ENCODE peak calls at places on chromosomes 7 and 10, in nine cellular contexts. V is endothelial cell of umbilical vein, C is spleen, J is esophagus squamous epithelium, W is transverse colon, F is IMR-90, G is HCT116, E is stomach, A is adrenal gland. L is an unnamed sample.

GRCh38 chr10:78621183-78621789 is 447.5 kb upstream of the ZMIZ1 start:
- DNase-seq in F (no peak), E (peak; percentile 48), W (no peak), G (no peak), V (peak; percentile 56), A (no peak), J (no peak), C (no peak), L (no peak)

GRCh38 chr7:50446542-50446960 is 3.6 kb downstream of the FIGNL1 start:
- DNase-seq in E (no peak), G (peak; percentile 99), F (peak; percentile 76), J (no peak), A (no peak), W (no peak), V (peak; percentile 98), C (no peak), L (no peak)

GRCh38 chr7:107234436-107234835 is 65.6 kb downstream of the HBP1 start:
- DNase-seq in E (no peak), J (no peak), A (no peak), G (no peak), F (no peak), V (peak; percentile 10), C (no peak), W (no peak), L (no peak)

GRCh38 chr7:81774496-81774895 is 4.6 kb upstream of the HGF start:
- DNase-seq in G (no peak), E (no peak), C (no peak), F (peak; percentile 50), W (no peak), A (no peak), V (no peak), J (no peak), L (no peak)

GRCh38 chr7:150983893-150984368 is 5.8 kb upstream of the KCNH2 start:
- DNase-seq in V (peak; percentile 36), J (no peak), G (no peak), E (no peak), F (peak; percentile 31), A (peak; percentile 41), W (no peak), C (no peak), L (peak; percentile 62)

GRCh38 chr10:29130190-29130673 is 158.6 kb upstream of the LYZL1 start:
- DNase-seq in E (no peak), A (peak; percentile 14), J (no peak), F (peak; percentile 51), V (peak; percentile 31), G (peak; percentile 49), W (no peak), C (no peak), L (no peak)

GRCh38 chr7:16762177-16762576 is 8.6 kb downstream of the TSPAN13 start:
- DNase-seq in F (no peak), W (no peak), E (no peak), A (no peak), J (no peak), G (no peak), V (no peak), C (no peak), L (no peak)

GRCh38 chr10:31864834-31865518 is 63.7 kb downstream of the ARHGAP12 start:
- DNase-seq in G (no peak), V (peak; percentile 85), F (peak; percentile 54), W (no peak), C (no peak), E (no peak), J (no peak), A (no peak), L (no peak)

GRCh38 chr7:15130666-15131541 is 228.4 kb upstream of the DGKB start:
- DNase-seq in W (no peak), E (no peak), F (peak; percentile 58), V (peak; percentile 86), C (no peak), A (no peak), J (no peak), G (no peak), L (no peak)

DNA sequence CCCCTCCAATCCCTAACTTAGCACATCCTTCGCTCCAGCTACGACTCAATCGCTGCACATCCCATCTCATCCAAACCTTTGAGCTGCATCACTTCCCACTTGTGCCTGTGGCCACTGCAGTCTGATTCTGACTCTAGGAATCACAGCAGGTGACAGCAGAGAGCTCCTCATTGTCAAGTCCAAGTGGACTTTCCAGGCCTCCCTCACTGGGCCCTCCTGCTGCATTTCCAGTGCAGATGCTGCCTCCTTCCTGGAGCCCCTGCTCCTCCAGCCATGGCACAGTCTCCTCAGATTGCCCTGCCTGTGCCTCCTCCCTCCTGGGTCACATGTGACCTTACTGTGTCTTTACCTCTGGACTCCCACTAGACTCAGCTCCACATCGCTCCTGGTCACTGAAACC is 157.3 kb downstream of the USP6NL start:
- DNase-seq in C (no peak), J (no peak), W (no peak), E (no peak), A (no peak), F (no peak), G (no peak), V (no peak), L (no peak)
- TF ChIP-seq POLR2A in C (no peak), J (no peak), W (no peak), E (no peak), A (no peak), F (no peak), G (no peak), V (no peak), L (no peak)

DNA sequence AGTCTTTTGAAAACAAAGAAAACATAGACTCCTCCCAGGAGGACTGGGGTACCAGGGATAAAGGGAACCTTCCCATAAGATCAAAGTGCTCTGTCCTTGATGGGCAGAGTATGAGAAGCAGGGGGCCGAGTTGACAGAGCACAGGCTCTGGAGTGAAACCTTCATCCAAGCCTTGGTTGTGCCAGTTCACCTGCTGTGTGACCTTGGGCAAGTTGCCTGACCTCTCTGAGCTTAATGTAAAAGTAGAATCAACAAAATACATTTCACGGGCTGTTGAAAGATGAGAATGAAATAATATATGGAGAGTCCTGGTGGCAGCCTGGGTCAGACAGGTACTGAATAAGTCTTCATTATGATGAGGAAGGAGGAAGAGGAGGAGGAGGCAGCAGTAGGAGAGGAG is 69.9 kb downstream of the SLIT1 start:
- DNase-seq in W (no peak), C (no peak), V (no peak), E (no peak), J (no peak), A (no peak), G (no peak), F (no peak), L (no peak)
- H3K27me3 ChIP-seq in W (peaks cover 15% of the 10 kb centered on the region), C (no peaks in the 10 kb centered on the region), V (peaks cover 5% of the 10 kb centered on the region), E (no peaks in the 10 kb centered on the region), J (no peaks in the 10 kb centered on the region), A (peaks cover 4% of the 10 kb centered on the region), G (peaks cover 17% of the 10 kb centered on the region), F (peaks cover 61% of the 10 kb centered on the region), L (no peaks in the 10 kb centered on the region)

DNA sequence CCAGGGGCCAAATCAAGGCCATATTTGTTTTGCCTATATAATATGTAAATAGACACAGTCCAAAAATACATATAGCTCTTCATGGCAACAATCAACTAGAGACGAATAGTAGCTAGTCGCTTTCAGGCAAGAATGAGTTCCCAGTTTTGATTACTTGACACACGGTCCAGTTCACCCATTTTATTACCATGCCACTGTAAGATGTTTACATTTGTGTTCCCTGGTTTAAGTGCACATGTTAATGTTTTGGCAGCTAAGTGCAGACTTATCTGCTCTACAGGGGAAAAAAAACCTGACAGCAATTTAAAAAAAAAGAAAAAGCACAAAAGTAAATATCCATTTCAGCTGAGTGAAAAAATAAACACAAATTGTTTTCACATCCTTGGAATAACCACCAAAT is 213.1 kb downstream of the TPK1 start:
- DNase-seq in V (no peak), W (no peak), J (no peak), C (no peak), F (no peak), E (no peak), G (no peak), A (no peak), L (no peak)
- TF ChIP-seq POLR2A in V (no peak), W (no peak), J (no peak), C (no peak), F (no peak), E (no peak), G (no peak), A (no peak), L (no peak)

DNA sequence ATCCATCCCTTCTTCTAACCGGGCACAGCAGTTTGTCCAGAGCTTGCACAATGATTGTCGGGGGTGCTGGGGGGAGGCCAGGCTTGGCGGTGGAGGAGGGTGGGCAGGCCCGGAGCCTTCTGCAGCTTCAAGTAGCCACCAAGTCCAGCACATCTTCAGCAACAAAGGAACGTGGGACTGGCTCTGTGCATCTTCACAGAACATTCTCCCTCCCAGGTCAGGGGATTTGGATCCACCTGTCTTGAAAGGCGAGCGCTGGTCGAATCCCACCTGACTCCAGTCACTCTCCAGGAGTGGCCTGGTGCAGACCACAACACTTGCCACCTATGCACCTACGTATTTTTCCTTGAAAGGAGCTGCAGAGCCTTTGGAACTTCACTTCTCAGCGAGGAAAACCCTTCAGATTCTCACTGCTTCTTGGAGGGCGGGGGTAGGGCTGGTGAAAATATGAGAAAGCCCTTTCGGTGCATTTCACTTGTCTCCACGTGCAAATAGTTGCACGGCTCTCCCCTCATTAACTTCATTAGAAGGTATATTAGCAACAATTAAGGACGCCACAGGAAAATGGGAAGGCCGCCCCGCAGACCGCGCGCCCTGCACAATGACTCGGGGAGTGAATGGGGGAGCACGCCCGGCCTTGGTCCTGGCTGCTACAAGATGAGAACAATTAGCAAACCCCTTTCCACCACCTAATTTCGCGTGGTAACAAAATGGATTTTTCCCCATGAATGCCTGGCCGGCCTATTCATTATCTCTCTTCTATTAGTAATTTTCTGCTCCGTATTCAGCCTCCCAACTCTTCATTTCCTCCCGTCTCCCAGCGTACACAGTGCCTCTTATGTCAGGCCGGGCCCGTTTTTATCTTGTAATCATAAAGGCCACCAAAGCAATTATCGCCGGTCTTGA is 346.7 kb downstream of the DNAJB6 start:
- DNase-seq in G (no peak), E (no peak), F (no peak), J (no peak), A (no peak), C (peak; percentile 53), V (no peak), W (no peak), L (peak; percentile 11)
- H3K27me3 ChIP-seq in G (no peaks in the 10 kb centered on the region), E (peaks cover 19% of the 10 kb centered on the region), F (peaks cover 21% of the 10 kb centered on the region), J (peaks cover 42% of the 10 kb centered on the region), A (peaks cover 66% of the 10 kb centered on the region), C (peaks cover 67% of the 10 kb centered on the region), V (peaks cover 38% of the 10 kb centered on the region), W (peaks cover 99% of the 10 kb centered on the region), L (no peaks in the 10 kb centered on the region)

GRCh38 chr7:34162676-34163075 is 257.3 kb downstream of the BMPER start:
- DNase-seq in A (no peak), V (no peak), J (no peak), W (no peak), E (no peak), G (no peak), C (no peak), F (no peak), L (no peak)
- TF ChIP-seq POLR2A in A (no peak), V (no peak), J (no peak), W (no peak), E (no peak), G (no peak), C (no peak), F (no peak), L (no peak)

DNA sequence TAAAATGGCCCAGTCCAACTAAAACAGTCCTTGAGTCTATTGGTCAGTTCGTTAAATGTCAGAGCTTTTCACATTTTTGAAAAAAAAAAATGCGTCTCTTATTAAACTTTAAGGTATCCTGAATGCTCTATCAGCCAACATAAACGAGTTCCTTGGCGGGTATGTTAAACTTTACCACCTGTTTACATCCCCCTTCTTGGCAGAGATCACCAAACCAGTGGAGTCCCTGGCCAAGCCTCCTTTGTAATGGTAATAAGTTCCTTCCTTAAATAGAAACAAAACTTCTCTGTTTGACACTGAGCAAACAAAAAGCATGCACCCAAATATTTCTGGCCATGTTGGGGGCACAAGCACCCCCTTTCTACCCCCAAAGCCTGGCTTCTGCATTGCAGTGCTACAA is 3.2 kb downstream of the TRIL start:
- DNase-seq in J (no peak), W (no peak), C (no peak), V (no peak), G (no peak), A (no peak), E (no peak), F (no peak), L (no peak)
- H3K27me3 ChIP-seq in J (no peaks in the 10 kb centered on the region), W (peaks cover 49% of the 10 kb centered on the region), C (peaks cover 31% of the 10 kb centered on the region), V (peaks cover 18% of the 10 kb centered on the region), G (no peaks in the 10 kb centered on the region), A (peaks cover 36% of the 10 kb centered on the region), E (no peaks in the 10 kb centered on the region), F (peaks cover 54% of the 10 kb centered on the region), L (no peaks in the 10 kb centered on the region)

L was measured in testis.